ENCODE peak calls at places on chromosomes 5 and 9, in four cellular contexts. One of them, this sample, is unnamed.

GRCh38 chr5:103139264-103139865 is 19.3 kb downstream of the PPIP5K2 start:
- DNase-seq in GM04504: peak
- DNase-seq in fibroblast of lung: peak
- DNase-seq in stimulated activated CD4-positive, alpha-beta T cell treated with anti-CD3 and anti-CD28 coated beads, TNF-alpha, amount 100 ng/mL, for 1 hour: peak
- DNase-seq in this sample: peak

GRCh38 chr5:82662340-82662739 is 384.2 kb upstream of the RPS23 start:
- DNase-seq in GM04504: no peak
- DNase-seq in fibroblast of lung: no peak
- DNase-seq in stimulated activated CD4-positive, alpha-beta T cell treated with anti-CD3 and anti-CD28 coated beads, TNF-alpha, amount 100 ng/mL, for 1 hour: no peak
- DNase-seq in this sample: no peak

GRCh38 chr5:179158556-179158955 is 98.4 kb downstream of the ZNF354C start:
- DNase-seq in GM04504: no peak
- DNase-seq in fibroblast of lung: no peak
- DNase-seq in stimulated activated CD4-positive, alpha-beta T cell treated with anti-CD3 and anti-CD28 coated beads, TNF-alpha, amount 100 ng/mL, for 1 hour: no peak
- DNase-seq in this sample: no peak

GRCh38 chr5:32450952-32451351 is 6.4 kb upstream of the ZFR start:
- DNase-seq in GM04504: no peak
- DNase-seq in fibroblast of lung: no peak
- DNase-seq in stimulated activated CD4-positive, alpha-beta T cell treated with anti-CD3 and anti-CD28 coated beads, TNF-alpha, amount 100 ng/mL, for 1 hour: no peak
- DNase-seq in this sample: no peak

GRCh38 chr9:135883410-135884089 is 23.8 kb downstream of the CAMSAP1 start:
- DNase-seq in GM04504: no peak
- DNase-seq in fibroblast of lung: no peak
- DNase-seq in stimulated activated CD4-positive, alpha-beta T cell treated with anti-CD3 and anti-CD28 coated beads, TNF-alpha, amount 100 ng/mL, for 1 hour: no peak
- DNase-seq in this sample: no peak

GRCh38 chr5:168239325-168239724 is 52.1 kb upstream of the WWC1 start:
- DNase-seq in GM04504: no peak
- DNase-seq in fibroblast of lung: no peak
- DNase-seq in stimulated activated CD4-positive, alpha-beta T cell treated with anti-CD3 and anti-CD28 coated beads, TNF-alpha, amount 100 ng/mL, for 1 hour: no peak
- DNase-seq in this sample: no peak

GRCh38 chr5:157820593-157821252 is 38.2 kb downstream of the CLINT1 start:
- DNase-seq in GM04504: peak
- DNase-seq in fibroblast of lung: peak
- DNase-seq in stimulated activated CD4-positive, alpha-beta T cell treated with anti-CD3 and anti-CD28 coated beads, TNF-alpha, amount 100 ng/mL, for 1 hour: no peak
- DNase-seq in this sample: peak

GRCh38 chr5:58985311-58985710 is 402.4 kb downstream of the RAB3C start:
- DNase-seq in GM04504: no peak
- DNase-seq in fibroblast of lung: no peak
- DNase-seq in stimulated activated CD4-positive, alpha-beta T cell treated with anti-CD3 and anti-CD28 coated beads, TNF-alpha, amount 100 ng/mL, for 1 hour: no peak
- DNase-seq in this sample: no peak

GRCh38 chr5:139468421-139468931 is 2.3 kb upstream of the SMIM33 start:
- DNase-seq in GM04504: no peak
- DNase-seq in fibroblast of lung: no peak
- DNase-seq in stimulated activated CD4-positive, alpha-beta T cell treated with anti-CD3 and anti-CD28 coated beads, TNF-alpha, amount 100 ng/mL, for 1 hour: no peak
- DNase-seq in this sample: no peak

GRCh38 chr5:74432240-74432639 is 208.3 kb downstream of the ENC1 start:
- DNase-seq in GM04504: no peak
- DNase-seq in fibroblast of lung: no peak
- DNase-seq in stimulated activated CD4-positive, alpha-beta T cell treated with anti-CD3 and anti-CD28 coated beads, TNF-alpha, amount 100 ng/mL, for 1 hour: no peak
- DNase-seq in this sample: no peak

GRCh38 chr5:161442471-161442870 is 104.1 kb downstream of the GABRB2 start:
- DNase-seq in GM04504: no peak
- DNase-seq in fibroblast of lung: no peak
- DNase-seq in stimulated activated CD4-positive, alpha-beta T cell treated with anti-CD3 and anti-CD28 coated beads, TNF-alpha, amount 100 ng/mL, for 1 hour: no peak
- DNase-seq in this sample: no peak

GRCh38 chr9:13832451-13832850 is 481.5 kb downstream of the NFIB start:
- DNase-seq in GM04504: no peak
- DNase-seq in fibroblast of lung: no peak
- DNase-seq in stimulated activated CD4-positive, alpha-beta T cell treated with anti-CD3 and anti-CD28 coated beads, TNF-alpha, amount 100 ng/mL, for 1 hour: no peak
- DNase-seq in this sample: no peak

GRCh38 chr9:133633681-133633990 is 2.5 kb upstream of the DBH start:
- DNase-seq in GM04504: no peak
- DNase-seq in fibroblast of lung: no peak
- DNase-seq in stimulated activated CD4-positive, alpha-beta T cell treated with anti-CD3 and anti-CD28 coated beads, TNF-alpha, amount 100 ng/mL, for 1 hour: no peak
- DNase-seq in this sample: no peak

GRCh38 chr5:22835630-22836029 is 17.5 kb downstream of the CDH12 start:
- DNase-seq in GM04504: no peak
- DNase-seq in fibroblast of lung: no peak
- DNase-seq in stimulated activated CD4-positive, alpha-beta T cell treated with anti-CD3 and anti-CD28 coated beads, TNF-alpha, amount 100 ng/mL, for 1 hour: no peak
- DNase-seq in this sample: no peak

GRCh38 chr9:137149942-137150484 is 11.1 kb downstream of the GRIN1 start:
- DNase-seq in GM04504: no peak
- DNase-seq in fibroblast of lung: no peak
- DNase-seq in stimulated activated CD4-positive, alpha-beta T cell treated with anti-CD3 and anti-CD28 coated beads, TNF-alpha, amount 100 ng/mL, for 1 hour: no peak
- DNase-seq in this sample: no peak

GRCh38 chr5:54013556-54014157 is 296.7 kb downstream of the ARL15 start:
- DNase-seq in GM04504: peak
- DNase-seq in fibroblast of lung: peak
- DNase-seq in stimulated activated CD4-positive, alpha-beta T cell treated with anti-CD3 and anti-CD28 coated beads, TNF-alpha, amount 100 ng/mL, for 1 hour: peak
- DNase-seq in this sample: peak

GRCh38 chr9:107239474-107239873 is 43.6 kb upstream of the RAD23B start:
- DNase-seq in GM04504: no peak
- DNase-seq in fibroblast of lung: peak
- DNase-seq in stimulated activated CD4-positive, alpha-beta T cell treated with anti-CD3 and anti-CD28 coated beads, TNF-alpha, amount 100 ng/mL, for 1 hour: no peak
- DNase-seq in this sample: no peak

GRCh38 chr5:154384480-154385235 is 61.1 kb upstream of the SAP30L start:
- DNase-seq in GM04504: no peak
- DNase-seq in fibroblast of lung: no peak
- DNase-seq in stimulated activated CD4-positive, alpha-beta T cell treated with anti-CD3 and anti-CD28 coated beads, TNF-alpha, amount 100 ng/mL, for 1 hour: no peak
- DNase-seq in this sample: no peak

GRCh38 chr9:134375011-134375390 is 48.7 kb downstream of the RXRA start:
- DNase-seq in GM04504: no peak
- DNase-seq in fibroblast of lung: peak
- DNase-seq in stimulated activated CD4-positive, alpha-beta T cell treated with anti-CD3 and anti-CD28 coated beads, TNF-alpha, amount 100 ng/mL, for 1 hour: no peak
- DNase-seq in this sample: no peak

GRCh38 chr5:2184563-2185540 is 302.1 kb upstream of the IRX4 start:
- DNase-seq in GM04504: no peak
- DNase-seq in fibroblast of lung: no peak
- DNase-seq in stimulated activated CD4-positive, alpha-beta T cell treated with anti-CD3 and anti-CD28 coated beads, TNF-alpha, amount 100 ng/mL, for 1 hour: no peak
- DNase-seq in this sample: no peak

GRCh38 chr5:170353946-170354345 is 35.2 kb downstream of the KCNMB1 start:
- DNase-seq in GM04504: no peak
- DNase-seq in fibroblast of lung: no peak
- DNase-seq in stimulated activated CD4-positive, alpha-beta T cell treated with anti-CD3 and anti-CD28 coated beads, TNF-alpha, amount 100 ng/mL, for 1 hour: no peak
- DNase-seq in this sample: no peak

GRCh38 chr5:173236531-173237501 is 1.8 kb upstream of the NKX2-5 start:
- DNase-seq in GM04504: no peak
- DNase-seq in fibroblast of lung: no peak
- DNase-seq in stimulated activated CD4-positive, alpha-beta T cell treated with anti-CD3 and anti-CD28 coated beads, TNF-alpha, amount 100 ng/mL, for 1 hour: no peak
- DNase-seq in this sample: no peak

GRCh38 chr9:88753691-88754367 is 218.9 kb downstream of the NXNL2 start:
- DNase-seq in GM04504: no peak
- DNase-seq in fibroblast of lung: peak
- DNase-seq in stimulated activated CD4-positive, alpha-beta T cell treated with anti-CD3 and anti-CD28 coated beads, TNF-alpha, amount 100 ng/mL, for 1 hour: no peak
- DNase-seq in this sample: no peak

GRCh38 chr9:132125944-132126720 is 35.7 kb upstream of the NTNG2 start:
- DNase-seq in GM04504: no peak
- DNase-seq in fibroblast of lung: no peak
- DNase-seq in stimulated activated CD4-positive, alpha-beta T cell treated with anti-CD3 and anti-CD28 coated beads, TNF-alpha, amount 100 ng/mL, for 1 hour: no peak
- DNase-seq in this sample: no peak

This sample was measured in astrocyte of the spinal cord.